ENCODE peak calls at places on chromosomes 5 and 9, in five cellular contexts. U, S, D, Z and C are unnamed samples. For H3K4me1, the result is how much of the 10 kb centered on the place peaks cover.

GRCh38 chr9:101571114-101571513 is 23.7 kb downstream of the PPP3R2 start:
- DNase-seq in S (peak), U (no peak), Z (no peak), D (no peak), C (no peak)

GRCh38 chr9:130443840-130444492 is 795 bp upstream of the ASS1 start:
- DNase-seq in D (no peak), Z (peak), S (no peak), U (no peak), C (no peak)

GRCh38 chr9:107548298-107549142 is 59.0 kb upstream of the KLF4 start:
- DNase-seq in D (no peak), S (peak), Z (peak), U (no peak), C (no peak)

GRCh38 chr9:130204981-130205380 is 32.8 kb downstream of the NCS1 start:
- DNase-seq in S (no peak), D (no peak), Z (no peak), U (no peak), C (no peak)

GRCh38 chr9:137943655-137944054 is 66.1 kb downstream of the CACNA1B start:
- DNase-seq in U (no peak), Z (no peak), D (no peak), S (no peak), C (no peak)

GRCh38 chr9:81814404-81814793 is 113.8 kb upstream of the SPATA31D4 start:
- DNase-seq in Z (no peak), D (no peak), U (no peak), S (no peak), C (no peak)

GRCh38 chr5:39713224-39713911 is 288.6 kb upstream of the DAB2 start:
- DNase-seq in S (peak), D (no peak), U (no peak), Z (no peak), C (no peak)

GRCh38 chr5:172453986-172454354 is 355 bp downstream of the SH3PXD2B start:
- DNase-seq in D (no peak), U (no peak), S (peak), Z (peak), C (no peak)

GRCh38 chr9:120729796-120730195 is 15.5 kb upstream of the MEGF9 start:
- DNase-seq in Z (no peak), U (no peak), S (peak), D (no peak), C (no peak)

GRCh38 chr5:173281910-173282309 is 46.3 kb downstream of the STC2 start:
- DNase-seq in D (no peak), U (no peak), Z (no peak), S (peak), C (no peak)

GRCh38 chr5:57174850-57175525 is 1.1 kb downstream of the GPBP1 start:
- DNase-seq in D (no peak), U (no peak), Z (no peak), S (peak), C (peak)

GRCh38 chr5:38796000-38796738 is 49.6 kb upstream of the OSMR start:
- DNase-seq in U (no peak), S (no peak), D (peak), Z (peak), C (peak)

GRCh38 chr9:61669352-61669751 is 479.5 kb downstream of the SPATA31A7 start:
- DNase-seq in S (no peak), U (no peak), Z (no peak), D (no peak), C (no peak)

GRCh38 chr5:14039576-14039975 is 95.1 kb upstream of the DNAH5 start:
- DNase-seq in Z (no peak), D (no peak), U (no peak), S (peak), C (no peak)

GRCh38 chr9:20611751-20612287 is 10.5 kb downstream of the MLLT3 start:
- DNase-seq in S (peak), Z (no peak), U (no peak), D (no peak), C (no peak)

GRCh38 chr9:136558373-136558772 is 12.5 kb upstream of the NOTCH1 start:
- DNase-seq in D (no peak), S (no peak), U (no peak), Z (no peak), C (no peak)

GRCh38 chr9:120711841-120712538 is 2.3 kb downstream of the MEGF9 start:
- DNase-seq in Z (no peak), D (no peak), U (no peak), S (no peak), C (no peak)

GRCh38 chr9:136177224-136177623 is 27.7 kb downstream of the LHX3 start:
- DNase-seq in D (no peak), Z (no peak), S (no peak), U (no peak), C (peak)

GRCh38 chr5:134247411-134247810 is 21.5 kb upstream of the PPP2CA start:
- DNase-seq in U (no peak), Z (peak), S (peak), D (no peak), C (no peak)

GRCh38 chr9:137460363-137461315 is 1.5 kb upstream of the NSMF start:
- DNase-seq in U (no peak), Z (peak), S (no peak), D (no peak), C (no peak)

GRCh38 chr9:114396558-114397218 is 8.9 kb upstream of the AKNA start:
- DNase-seq in Z (peak), S (peak), D (no peak), U (no peak), C (no peak)

GRCh38 chr5:14057289-14057688 is 85.9 kb upstream of the TRIO start:
- DNase-seq in Z (no peak), S (no peak), D (no peak), U (no peak), C (no peak)

GRCh38 chr5:3310551-3311340 is 284.9 kb upstream of the IRX1 start:
- DNase-seq in D (no peak), U (no peak), Z (no peak), S (no peak), C (peak)

GRCh38 chr9:17398351-17398750 is 180.5 kb upstream of the SH3GL2 start:
- DNase-seq in S (peak), U (no peak), D (no peak), Z (no peak), C (no peak)

GRCh38 chr5:136014976-136015375 is 13.8 kb upstream of the TGFBI start:
- DNase-seq in S (no peak), D (no peak), U (no peak), Z (no peak), C (no peak)

GRCh38 chr9:14031015-14031414 is 282.9 kb downstream of the NFIB start:
- DNase-seq in S (peak), Z (peak), U (no peak), D (no peak), C (no peak)

GRCh38 chr5:140342896-140343295 is 3.5 kb downstream of the HBEGF start:
- DNase-seq in Z (no peak), D (no peak), S (no peak), U (no peak), C (no peak)

GRCh38 chr5:140342287-140342686 is 4.1 kb downstream of the HBEGF start:
- DNase-seq in D (no peak), U (no peak), Z (no peak), S (no peak), C (no peak)

GRCh38 chr5:140339636-140340035 is 6.8 kb downstream of the HBEGF start:
- DNase-seq in Z (no peak), U (no peak), D (no peak), S (no peak), C (no peak)

GRCh38 chr5:140340605-140341004 is 5.8 kb downstream of the HBEGF start:
- DNase-seq in S (no peak), Z (no peak), U (no peak), D (no peak), C (no peak)

GRCh38 chr5:140341591-140341990 is 4.8 kb downstream of the HBEGF start:
- DNase-seq in Z (no peak), U (no peak), S (no peak), D (no peak), C (no peak)
- H3K4me1 ChIP-seq in Z (under half), U (under half), S (under half), D (under half), C (under half)

GRCh38 chr5:143314664-143315063 is 88.8 kb downstream of the NR3C1 start:
- DNase-seq in S (no peak), D (no peak), Z (no peak), U (no peak), C (no peak)

GRCh38 chr5:143314123-143314522 is 89.4 kb downstream of the NR3C1 start:
- DNase-seq in S (no peak), Z (no peak), D (no peak), U (no peak), C (no peak)

GRCh38 chr5:143312822-143313221 is 90.7 kb downstream of the NR3C1 start:
- DNase-seq in S (no peak), U (no peak), D (no peak), Z (no peak), C (no peak)

GRCh38 chr5:143311955-143312354 is 91.5 kb downstream of the NR3C1 start:
- DNase-seq in U (no peak), D (no peak), Z (no peak), S (no peak), C (no peak)

DNA sequence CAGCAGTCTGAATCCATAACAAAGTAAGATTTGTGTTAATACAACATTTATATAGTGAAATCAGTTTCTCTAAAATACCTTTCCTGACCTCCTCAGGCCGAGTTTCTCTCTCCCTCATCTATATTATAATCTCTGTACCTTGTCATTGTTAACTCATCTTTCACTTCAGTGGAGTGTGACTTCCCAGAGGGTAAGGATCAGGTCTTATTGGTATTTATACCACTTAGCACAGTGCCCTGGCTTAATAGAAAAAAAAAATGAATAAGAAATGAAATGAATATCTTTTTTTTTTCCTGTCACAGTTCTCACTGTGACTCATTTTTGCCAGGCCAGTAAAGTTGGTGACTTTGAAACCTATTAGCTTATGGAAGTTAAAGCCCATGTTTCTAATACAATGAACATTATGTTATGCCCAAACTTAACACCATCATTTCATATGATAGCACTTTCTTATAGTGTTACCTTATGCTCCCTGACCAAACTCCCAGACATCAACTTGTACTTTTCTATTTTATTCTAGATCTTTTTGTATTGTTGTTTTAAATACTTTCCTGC is 90.1 kb downstream of the NR3C1 start:
- DNase-seq in Z (no peak), U (no peak), S (no peak), D (no peak), C (no peak)
- H3K27ac ChIP-seq in Z (no peak), U (no peak), S (no peak), D (no peak), C (no peak)

GRCh38 chr5:143215685-143216084 is 187.8 kb downstream of the NR3C1 start:
- DNase-seq in S (no peak), U (no peak), Z (no peak), D (no peak), C (no peak)

GRCh38 chr5:143213851-143214363 is 189.6 kb downstream of the NR3C1 start:
- DNase-seq in S (peak), Z (no peak), D (no peak), U (no peak), C (no peak)

GRCh38 chr5:143214458-143214857 is 189.0 kb downstream of the NR3C1 start:
- DNase-seq in Z (no peak), U (no peak), S (no peak), D (no peak), C (no peak)

GRCh38 chr5:143216211-143216610 is 187.3 kb downstream of the NR3C1 start:
- DNase-seq in S (no peak), U (no peak), Z (no peak), D (no peak), C (no peak)

GRCh38 chr5:143214890-143215289 is 188.6 kb downstream of the NR3C1 start:
- DNase-seq in S (no peak), Z (no peak), D (no peak), U (no peak), C (no peak)
- H3K4me1 ChIP-seq in S (under half), Z (under half), D (under half), U (under half), C (under half)

GRCh38 chr5:177064500-177065277 is 22.0 kb upstream of the FGFR4 start:
- DNase-seq in D (no peak), Z (no peak), U (no peak), S (no peak), C (no peak)
- H3K27ac ChIP-seq in D (no peak), Z (no peak), U (no peak), S (no peak), C (no peak)

DNA sequence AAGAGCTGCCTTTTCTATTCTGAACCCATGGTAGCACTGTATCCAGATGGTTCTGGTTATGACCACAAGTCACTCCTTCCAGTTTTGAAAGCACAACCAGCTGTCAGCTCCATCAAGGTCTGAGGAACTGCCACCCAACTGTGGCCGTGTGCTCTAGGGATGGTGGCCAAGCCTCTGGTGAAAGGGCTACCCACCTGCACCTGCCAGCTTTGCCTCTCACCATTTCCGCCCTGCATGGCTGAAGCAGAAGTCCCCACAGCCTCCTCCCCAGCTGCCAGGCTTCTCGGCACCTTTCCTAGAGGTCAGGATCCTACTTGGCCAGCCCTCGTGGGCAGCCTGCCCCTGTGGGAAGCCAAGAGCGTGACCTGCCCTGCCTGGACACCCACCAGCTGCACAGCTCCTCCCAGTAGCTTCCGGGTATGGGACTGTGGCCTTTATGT is 16.8 kb downstream of the SEMA5A start:
- DNase-seq in U (no peak), D (no peak), Z (no peak), S (no peak), C (no peak)
- H3K4me1 ChIP-seq in U (under half), D (under half), Z (under half), S (under half), C (under half)

DNA sequence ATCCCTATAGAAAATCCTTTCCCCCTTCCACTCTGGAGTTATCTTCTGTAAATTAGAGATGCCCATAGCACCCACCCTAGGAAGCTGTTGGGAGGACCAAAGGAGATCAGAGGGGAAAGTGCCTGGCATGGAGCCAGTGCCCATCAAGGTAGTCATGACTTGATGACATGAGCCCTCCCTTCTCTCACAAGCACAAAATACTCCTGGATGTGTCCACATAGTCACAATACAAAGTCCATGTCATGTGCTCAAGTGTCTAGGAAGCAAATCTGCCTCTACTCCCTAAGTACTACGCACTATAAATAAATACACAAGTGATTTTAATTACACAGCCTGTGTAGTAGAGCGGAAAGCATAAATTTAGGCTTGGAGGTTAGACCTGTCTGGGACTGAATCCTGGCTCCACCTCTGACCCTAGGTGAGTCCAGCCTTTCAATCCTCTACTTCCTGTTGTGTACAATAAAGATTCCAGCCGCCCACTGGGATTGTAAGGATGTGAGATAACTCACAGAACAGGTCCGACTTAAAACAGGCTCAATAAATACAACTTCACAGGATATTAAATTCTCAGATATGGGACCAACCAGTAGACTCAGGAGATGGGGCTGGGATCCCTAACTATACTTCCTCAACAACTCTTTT is 30.6 kb downstream of the TTC39B start:
- DNase-seq in D (no peak), Z (no peak), U (no peak), S (no peak), C (no peak)
- H3K27ac ChIP-seq in D (no peak), Z (no peak), U (no peak), S (no peak), C (no peak)

DNA sequence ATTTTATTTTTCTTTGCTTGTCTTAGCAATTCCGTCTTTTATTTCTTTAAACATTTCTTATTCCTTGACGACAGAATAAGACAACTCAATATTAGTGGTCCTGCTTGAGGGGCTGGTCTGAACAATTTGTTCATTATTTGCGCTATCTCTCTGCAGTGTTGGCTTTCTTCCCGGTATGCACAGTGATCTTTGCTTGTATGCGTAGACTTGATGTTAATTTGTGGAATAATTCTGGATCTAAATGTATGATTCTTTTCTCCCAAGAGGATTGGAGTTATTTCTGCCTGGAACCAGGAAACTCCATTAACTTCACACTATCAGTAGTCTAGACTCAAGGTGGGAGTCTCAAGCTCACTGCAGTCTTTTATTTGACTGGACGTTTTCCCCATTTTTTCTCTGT is 80.4 kb downstream of the KDM4C start:
- DNase-seq in S (no peak), Z (no peak), D (no peak), U (no peak), C (no peak)
- H3K4me1 ChIP-seq in S (under half), Z (under half), D (under half), U (under half), C (under half)

GRCh38 chr9:128891354-128892222 is 9.7 kb downstream of the LRRC8A start:
- DNase-seq in S (no peak), Z (no peak), D (no peak), U (no peak), C (no peak)
- H3K27ac ChIP-seq in S (no peak), Z (peak), D (peak), U (no peak), C (peak)

GRCh38 chr5:109743770-109744212 is 54.1 kb downstream of the MAN2A1 start:
- DNase-seq in D (no peak), Z (no peak), S (peak), U (no peak), C (no peak)

GRCh38 chr5:109741390-109741789 is 51.7 kb downstream of the MAN2A1 start:
- DNase-seq in S (peak), D (no peak), Z (no peak), U (no peak), C (no peak)

GRCh38 chr5:109743041-109743531 is 53.4 kb downstream of the MAN2A1 start:
- DNase-seq in D (no peak), Z (no peak), U (no peak), S (peak), C (no peak)

GRCh38 chr5:109739741-109740140 is 50.0 kb downstream of the MAN2A1 start:
- DNase-seq in Z (no peak), U (no peak), D (no peak), S (peak), C (no peak)

DNA sequence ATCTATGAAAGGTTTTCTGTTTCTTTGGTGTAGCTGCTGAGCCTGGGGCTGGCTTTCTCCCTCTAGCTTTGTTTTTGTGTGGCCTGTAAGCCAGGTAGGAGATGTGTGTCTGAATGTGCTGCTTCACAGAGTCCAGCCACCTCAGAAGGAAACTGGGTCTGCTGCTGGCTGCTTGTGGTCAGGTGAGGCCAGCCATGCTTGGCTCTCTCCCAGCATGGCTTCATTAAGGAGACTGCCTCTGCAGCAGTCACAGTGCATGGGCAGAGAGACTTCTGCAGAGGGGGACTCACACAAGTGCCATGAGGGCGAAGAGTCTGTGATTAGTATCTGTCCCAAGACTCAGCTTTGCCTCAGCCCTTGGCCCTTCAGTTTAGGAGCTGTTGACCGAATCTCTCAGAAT is 50.6 kb downstream of the MAN2A1 start:
- DNase-seq in U (no peak), D (no peak), S (peak), Z (no peak), C (no peak)
- H3K4me1 ChIP-seq in U (under half), D (under half), S (under half), Z (under half), C (under half)

DNA sequence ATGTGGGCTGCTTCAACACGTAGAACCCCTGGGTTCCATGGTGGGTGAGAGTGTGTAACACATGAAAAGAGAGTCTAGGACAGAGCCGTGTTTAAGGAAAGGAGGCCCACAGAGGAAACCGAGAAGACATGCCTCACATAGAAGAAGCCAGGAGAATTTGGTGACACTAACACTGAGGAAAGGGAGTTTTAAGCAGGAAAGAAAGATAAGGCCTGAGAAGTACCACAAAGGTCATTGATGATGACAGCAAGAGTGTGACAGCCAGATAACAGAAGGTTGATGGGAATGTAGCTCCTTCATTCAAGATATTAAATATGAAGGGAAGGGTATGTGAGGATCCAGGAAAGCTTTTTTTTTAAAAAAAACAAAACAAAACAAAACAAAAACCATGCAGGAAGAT is 72.4 kb upstream of the SPRY4 start:
- DNase-seq in Z (no peak), U (no peak), S (no peak), D (no peak), C (no peak)
- H3K27ac ChIP-seq in Z (no peak), U (no peak), S (no peak), D (no peak), C (no peak)